ENCODE peak calls at places on chromosomes 2 and 18, in six cellular contexts. D is hepatocyte, H is transverse colon, A is B cell, U is GM13976, Y is K562. C is an unnamed sample.

GRCh38 chr18:63936156-63936931 is 12.8 kb upstream of the HMSD start:
- DNase-seq in U (peak), A (peak), H (peak), Y (peak), D (peak), C (peak)

GRCh38 chr2:186771850-186772463 is 77.0 kb downstream of the ZSWIM2 start:
- DNase-seq in U (no peak), D (no peak), H (no peak), Y (no peak), A (no peak), C (no peak)

GRCh38 chr2:171320208-171320621 is 113.6 kb downstream of the METTL8 start:
- DNase-seq in A (no peak), U (peak), D (no peak), Y (no peak), H (no peak), C (no peak)

GRCh38 chr2:234814366-234814765 is 137.5 kb upstream of the SH3BP4 start:
- DNase-seq in Y (no peak), H (no peak), A (no peak), U (no peak), D (no peak), C (no peak)

GRCh38 chr18:58257461-58257860 is 213.4 kb downstream of the NEDD4L start:
- DNase-seq in H (no peak), Y (peak), U (peak), D (no peak), A (no peak), C (no peak)

GRCh38 chr2:98702896-98703620 is 27.9 kb downstream of the MGAT4A start:
- DNase-seq in A (no peak), H (no peak), D (peak), Y (no peak), U (no peak), C (no peak)

GRCh38 chr2:88582030-88582429 is 45.2 kb downstream of the EIF2AK3 start:
- DNase-seq in D (no peak), A (no peak), U (no peak), H (no peak), Y (no peak), C (no peak)

GRCh38 chr18:23725827-23726661 is 36.8 kb downstream of the LAMA3 start:
- DNase-seq in D (no peak), A (no peak), Y (no peak), H (no peak), U (no peak), C (no peak)

GRCh38 chr2:64454316-64455030 is 511 bp downstream of the LGALSL start:
- DNase-seq in Y (peak), H (peak), U (peak), D (peak), A (peak), C (peak)

GRCh38 chr2:176407711-176408110 is 138.5 kb downstream of the MTX2 start:
- DNase-seq in U (no peak), H (no peak), Y (no peak), D (peak), A (no peak), C (no peak)

DNA sequence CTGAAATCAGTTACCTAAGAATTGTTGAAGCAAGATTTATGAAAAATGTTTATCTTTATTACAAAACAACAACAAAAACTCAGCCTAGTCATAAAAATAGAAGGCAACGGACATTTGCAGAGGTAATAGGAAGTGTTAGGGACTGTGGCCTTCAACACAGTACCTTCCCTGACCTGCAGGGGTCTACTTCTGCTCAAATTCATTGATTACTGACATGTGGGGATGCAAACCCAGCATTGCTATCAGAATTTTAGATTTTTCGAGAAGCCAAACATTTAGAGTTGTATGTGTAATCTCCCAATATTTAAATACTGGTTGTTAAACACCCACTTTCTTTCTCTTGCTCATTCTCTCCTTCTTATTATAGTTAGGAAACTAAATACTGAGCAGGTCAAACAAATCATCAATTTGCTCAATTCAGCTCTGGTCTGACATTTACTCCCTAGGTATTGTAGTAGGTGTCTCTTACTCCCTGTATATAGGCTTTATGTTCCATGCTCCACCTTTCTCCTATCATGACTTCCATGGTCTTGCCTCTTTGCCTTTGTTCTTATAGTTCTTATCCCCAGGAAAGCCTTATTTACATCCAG is 198.5 kb downstream of the UBE2E3 start:
- DNase-seq in U (no peak), Y (peak), H (peak), A (no peak), D (no peak), C (no peak)
- TF ChIP-seq CTCF in U (peak), Y (peak), H (peak), A (peak), D (peak), C (peak)

DNA sequence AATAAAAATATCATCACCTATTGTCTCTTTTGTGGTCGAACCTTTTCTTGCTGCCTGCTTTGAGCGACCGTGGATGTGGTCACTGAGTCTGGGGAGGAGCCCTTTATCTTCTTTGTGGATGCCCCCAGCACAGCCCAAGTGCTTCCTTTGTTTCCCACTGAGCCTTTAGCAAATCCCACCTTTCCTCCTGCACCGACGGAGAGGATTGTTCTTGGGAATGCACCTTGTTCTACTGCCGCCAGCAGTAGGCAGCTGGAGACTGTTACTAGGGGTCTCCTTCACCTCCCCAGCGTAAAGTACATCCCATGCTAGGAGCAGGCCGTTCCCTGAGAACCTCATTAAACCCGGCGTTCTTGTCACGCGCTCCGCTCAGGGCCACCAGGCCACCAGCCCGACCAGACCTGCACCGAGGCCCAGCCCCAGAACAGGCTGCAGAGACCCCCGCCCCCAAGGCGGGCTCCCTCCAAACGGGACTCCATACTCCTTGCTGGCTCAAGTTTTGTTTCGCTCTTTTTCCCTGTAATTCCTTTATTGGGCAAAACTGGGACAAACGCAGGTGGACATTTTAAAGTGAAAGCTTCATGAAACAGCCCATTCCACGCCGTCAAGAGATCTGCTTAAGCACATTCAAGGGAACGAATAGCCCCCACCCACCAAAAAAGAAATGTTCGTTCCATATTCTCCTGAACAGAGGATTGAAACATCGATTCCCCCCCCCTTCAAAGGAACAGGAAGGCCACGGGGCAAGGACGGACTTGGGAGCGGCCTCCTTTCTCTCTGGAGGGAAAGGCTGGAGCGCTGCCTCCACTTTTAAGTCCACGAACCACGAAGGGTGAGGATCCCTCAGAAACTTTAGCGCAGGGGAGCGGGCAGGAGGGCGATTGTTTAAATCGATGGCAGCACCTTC is 1.1 kb upstream of the MAT2A start:
- DNase-seq in A (peak), Y (peak), D (peak), H (peak), U (peak), C (no peak)
- TF ChIP-seq CTCF in A (no peak), Y (no peak), D (no peak), H (no peak), U (no peak), C (no peak)

DNA sequence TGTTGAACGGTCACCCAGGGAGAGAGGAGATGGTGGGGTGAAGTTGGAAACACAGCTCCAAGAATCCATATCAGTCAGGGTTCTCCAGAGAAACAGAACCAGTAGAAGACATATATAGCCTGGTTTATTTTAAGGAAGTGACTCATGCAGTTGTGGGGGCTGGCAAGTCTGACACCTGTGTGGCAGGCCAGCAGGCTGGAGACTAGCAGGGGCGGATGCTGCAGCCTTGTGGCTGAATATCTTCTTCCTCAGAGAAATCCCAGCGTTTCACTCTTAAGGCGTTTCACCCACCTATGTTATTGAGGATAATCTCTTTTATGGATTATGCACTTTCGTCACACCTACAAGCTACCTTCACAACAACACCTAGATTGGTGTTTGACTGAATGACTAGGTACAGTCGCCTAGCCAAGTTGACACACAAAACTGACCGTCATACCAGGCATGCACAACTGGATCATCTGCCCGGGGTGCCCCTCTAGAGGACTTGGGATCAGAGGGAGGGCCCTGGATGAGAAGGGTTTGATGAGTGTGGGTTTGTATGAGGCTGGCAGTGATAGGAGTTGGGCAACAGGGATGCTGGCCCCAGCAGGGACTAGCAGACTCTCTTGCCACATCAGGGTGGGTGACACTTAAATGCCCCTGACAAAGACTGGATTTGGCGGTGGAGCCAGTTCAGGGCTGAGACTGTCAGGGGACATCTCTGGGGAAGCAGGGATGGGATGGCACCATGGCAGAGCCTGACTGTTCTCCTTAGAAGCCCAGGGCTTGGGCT is 23.4 kb downstream of the MROH2A start:
- DNase-seq in U (peak), H (no peak), A (no peak), Y (peak), D (no peak), C (no peak)
- TF ChIP-seq CTCF in U (peak), H (no peak), A (no peak), Y (no peak), D (no peak), C (no peak)

GRCh38 chr18:2629003-2629402 is 26.5 kb upstream of the SMCHD1 start:
- DNase-seq in Y (no peak), U (no peak), A (no peak), H (no peak), D (no peak), C (no peak)

GRCh38 chr18:2625217-2625616 is 30.3 kb upstream of the SMCHD1 start:
- DNase-seq in H (no peak), D (no peak), Y (no peak), A (no peak), U (no peak), C (no peak)

GRCh38 chr18:2627821-2628276 is 27.7 kb upstream of the SMCHD1 start:
- DNase-seq in A (no peak), U (no peak), Y (peak), D (peak), H (no peak), C (no peak)
- TF ChIP-seq CTCF in A (no peak), U (no peak), Y (no peak), D (no peak), H (no peak), C (no peak)

DNA sequence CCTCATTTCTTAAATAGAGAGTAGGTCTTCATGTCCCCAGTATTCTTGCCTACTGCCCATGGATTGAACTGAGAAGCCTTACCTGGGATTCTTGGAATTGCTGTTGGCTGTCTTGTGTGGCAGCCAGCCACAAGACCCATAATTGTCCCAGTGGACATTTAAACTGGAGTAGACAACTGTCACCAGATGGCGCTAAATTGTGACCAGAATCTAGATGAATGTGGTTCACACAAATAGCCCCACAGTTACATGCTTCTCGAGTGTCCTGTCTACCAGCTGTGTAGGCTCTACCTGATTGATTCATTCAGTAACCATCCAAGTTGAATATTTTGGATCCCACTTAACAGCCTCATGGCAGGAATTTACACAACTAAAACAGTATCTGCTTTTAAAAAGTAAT is 73.2 kb downstream of the MAP4K4 start:
- DNase-seq in U (peak), H (peak), D (peak), Y (peak), A (no peak), C (no peak)
- TF ChIP-seq CTCF in U (peak), H (peak), D (peak), Y (peak), A (peak), C (no peak)

GRCh38 chr18:25921677-25922421 is 168.6 kb downstream of the SS18 start:
- DNase-seq in D (peak), A (peak), H (peak), U (peak), Y (peak), C (no peak)

DNA sequence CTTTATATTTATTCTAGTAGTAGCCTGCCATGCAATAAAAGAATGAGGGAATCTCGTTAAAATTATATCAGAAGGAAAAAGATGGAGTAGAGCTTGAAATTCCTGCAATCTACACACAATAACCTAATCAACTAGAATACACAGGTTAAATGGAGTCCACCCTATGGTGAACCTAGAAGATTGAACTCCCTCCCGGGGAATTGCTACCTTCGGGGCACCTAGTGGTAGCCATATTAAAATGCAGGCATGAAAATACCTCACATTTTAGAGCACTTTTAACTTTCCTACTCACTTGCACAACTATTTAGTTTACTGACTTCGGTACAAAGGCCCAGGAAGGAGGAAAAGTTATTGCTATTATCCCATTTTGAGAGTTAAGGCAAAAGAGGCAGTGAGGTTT is 174.5 kb downstream of the SS18 start:
- DNase-seq in U (no peak), A (no peak), H (no peak), D (no peak), Y (peak), C (no peak)
- TF ChIP-seq CTCF in U (no peak), A (no peak), H (no peak), D (no peak), Y (peak), C (no peak)

GRCh38 chr18:36622610-36623009 is 206.2 kb downstream of the TPGS2 start:
- DNase-seq in U (no peak), H (no peak), D (no peak), Y (no peak), A (no peak), C (no peak)

GRCh38 chr18:36624451-36625167 is 204.2 kb downstream of the TPGS2 start:
- DNase-seq in Y (peak), A (no peak), H (no peak), D (no peak), U (no peak), C (no peak)

GRCh38 chr18:36623681-36624080 is 205.1 kb downstream of the TPGS2 start:
- DNase-seq in A (no peak), H (no peak), Y (no peak), D (peak), U (no peak), C (no peak)

GRCh38 chr18:36625386-36625785 is 203.4 kb downstream of the TPGS2 start:
- DNase-seq in U (no peak), D (no peak), A (no peak), H (no peak), Y (no peak), C (no peak)

DNA sequence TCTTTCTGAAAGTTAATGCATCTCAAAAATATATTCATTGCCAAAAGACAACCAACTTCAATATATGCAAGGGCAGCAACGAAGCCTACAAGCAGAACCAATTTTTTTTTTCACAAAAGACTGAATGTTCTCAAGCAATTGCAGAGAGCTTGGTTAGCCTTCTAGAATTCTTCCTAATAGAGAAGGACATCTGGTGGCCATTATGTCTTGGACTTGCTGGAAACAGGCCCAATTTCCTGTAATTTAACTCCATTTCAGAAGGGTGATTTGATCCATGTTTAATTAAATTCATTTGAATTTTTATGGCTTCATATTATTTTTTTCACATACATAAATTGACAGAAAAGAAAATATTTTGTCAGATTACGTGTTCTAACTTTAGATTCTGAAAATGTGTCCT is 208.0 kb downstream of the TPGS2 start:
- DNase-seq in Y (no peak), H (no peak), A (no peak), D (no peak), U (no peak), C (no peak)
- TF ChIP-seq CTCF in Y (peak), H (no peak), A (no peak), D (no peak), U (no peak), C (no peak)

GRCh38 chr2:24459224-24459799 is 31.7 kb upstream of the NCOA1 start:
- DNase-seq in H (no peak), A (no peak), D (no peak), Y (no peak), U (no peak), C (no peak)

GRCh38 chr2:24454258-24454657 is 36.8 kb upstream of the NCOA1 start:
- DNase-seq in Y (no peak), H (no peak), U (no peak), D (no peak), A (no peak), C (no peak)

GRCh38 chr2:24456610-24457556 is 34.2 kb upstream of the NCOA1 start:
- DNase-seq in Y (peak), U (no peak), D (peak), H (peak), A (no peak), C (no peak)

GRCh38 chr2:24461685-24462084 is 29.4 kb upstream of the NCOA1 start:
- DNase-seq in H (no peak), D (no peak), Y (peak), U (no peak), A (no peak), C (no peak)

GRCh38 chr2:24457730-24458129 is 33.3 kb upstream of the NCOA1 start:
- DNase-seq in D (no peak), Y (peak), U (no peak), A (no peak), H (no peak), C (no peak)
- TF ChIP-seq CTCF in D (no peak), Y (no peak), U (no peak), A (no peak), H (no peak), C (no peak)

GRCh38 chr18:61829108-61829507 is 63.7 kb downstream of the RNF152 start:
- DNase-seq in U (no peak), H (no peak), A (no peak), D (peak), Y (no peak), C (no peak)
- TF ChIP-seq CTCF in U (no peak), H (no peak), A (no peak), D (no peak), Y (no peak), C (no peak)

GRCh38 chr18:55185391-55185790 is 226.1 kb upstream of the CCDC68 start:
- DNase-seq in H (no peak), A (no peak), Y (no peak), D (no peak), U (no peak), C (no peak)
- TF ChIP-seq CTCF in H (no peak), A (no peak), Y (no peak), D (no peak), U (no peak), C (no peak)